ENCODE peak calls at places on chromosome 2, in four cellular contexts. G is body of pancreas, F is testis, H is K562. J is an unnamed sample.
A peak's percentile ranks its signal among the peaks of the same experiment; 100 is the strongest.

GRCh38 chr2:120239488-120240287 is 13.0 kb upstream of the RALB start:
- DNase-seq in G (peak; percentile 72), F (no peak), H (no peak), J (no peak)

GRCh38 chr2:235543126-235543750 is 49.4 kb downstream of the AGAP1 start:
- DNase-seq in G (no peak), F (no peak), H (no peak), J (no peak)

GRCh38 chr2:189254268-189254883 is 74.8 kb upstream of the COL5A2 start:
- DNase-seq in G (peak; percentile 12), F (no peak), H (no peak), J (no peak)

GRCh38 chr2:54077088-54077900 is 38.1 kb upstream of the ACYP2 start:
- DNase-seq in G (no peak), F (no peak), H (peak; percentile 82), J (peak; percentile 76)

GRCh38 chr2:2653221-2653620 is 322.1 kb upstream of the MYT1L start:
- DNase-seq in G (no peak), F (no peak), H (no peak), J (no peak)

GRCh38 chr2:229313591-229313990 is 42.5 kb upstream of the PID1 start:
- DNase-seq in G (no peak), F (no peak), H (no peak), J (no peak)

GRCh38 chr2:26216587-26216986 is 27.8 kb downstream of the HADHA start:
- DNase-seq in G (no peak), F (no peak), H (no peak), J (no peak)

GRCh38 chr2:8334866-8335325 is 347.0 kb upstream of the ID2 start:
- DNase-seq in G (no peak), F (no peak), H (no peak), J (peak; percentile 6)

GRCh38 chr2:128958241-128958640 is 639.6 kb upstream of the HS6ST1 start:
- DNase-seq in G (no peak), F (no peak), H (no peak), J (no peak)

GRCh38 chr2:8103085-8103708 is 578.7 kb upstream of the ID2 start:
- DNase-seq in G (no peak), F (no peak), H (no peak), J (no peak)

GRCh38 chr2:149313512-149313972 is 16.8 kb upstream of the LYPD6 start:
- DNase-seq in G (peak; percentile 48), F (peak; percentile 32), H (peak; percentile 77), J (peak; percentile 47)

GRCh38 chr2:198053776-198054175 is 249.4 kb downstream of the PLCL1 start:
- DNase-seq in G (no peak), F (no peak), H (no peak), J (no peak)

GRCh38 chr2:188773075-188773474 is 201.1 kb upstream of the COL3A1 start:
- DNase-seq in G (no peak), F (no peak), H (no peak), J (no peak)

GRCh38 chr2:227661019-227661726 is 5.4 kb upstream of the SCYGR5 start:
- DNase-seq in G (no peak), F (no peak), H (no peak), J (no peak)

GRCh38 chr2:186728631-186729030 is 34.8 kb downstream of the FAM171B start:
- DNase-seq in G (no peak), F (no peak), H (no peak), J (no peak)

GRCh38 chr2:217256261-217256660 is 396.4 kb upstream of the TNP1 start:
- DNase-seq in G (no peak), F (no peak), H (no peak), J (no peak)

GRCh38 chr2:128237081-128237534 is 81.6 kb downstream of the HS6ST1 start:
- DNase-seq in G (no peak), F (no peak), H (peak; percentile 17), J (peak; percentile 23)

GRCh38 chr2:6139142-6139541 is 447.0 kb downstream of the SOX11 start:
- DNase-seq in G (no peak), F (no peak), H (no peak), J (no peak)

GRCh38 chr2:8378016-8378810 is 303.6 kb upstream of the ID2 start:
- DNase-seq in G (no peak), F (no peak), H (no peak), J (no peak)

GRCh38 chr2:217820066-217820819 is 182.6 kb downstream of the TNS1 start:
- DNase-seq in G (no peak), F (no peak), H (no peak), J (no peak)

GRCh38 chr2:209960676-209961630 is 41.5 kb upstream of the RPE start:
- DNase-seq in G (peak; percentile 66), F (peak; percentile 73), H (peak; percentile 37), J (peak; percentile 62)

GRCh38 chr2:140589273-140589672 is 1541.5 kb downstream of the LRP1B start:
- DNase-seq in G (no peak), F (no peak), H (no peak), J (no peak)

GRCh38 chr2:25976884-25977741 is 5.2 kb downstream of the KIF3C start:
- DNase-seq in G (no peak), F (no peak), H (no peak), J (peak; percentile 38)

GRCh38 chr2:107259411-107260195 is 373.6 kb upstream of the ST6GAL2 start:
- DNase-seq in G (no peak), F (no peak), H (no peak), J (no peak)

GRCh38 chr2:176812376-176812775 is 400.2 kb upstream of the HNRNPA3 start:
- DNase-seq in G (no peak), F (peak; percentile 46), H (no peak), J (no peak)

GRCh38 chr2:172083725-172084483 is 1.4 kb upstream of the DLX1 start:
- DNase-seq in G (no peak), F (no peak), H (peak; percentile 76), J (peak; percentile 28)

GRCh38 chr2:102258386-102259074 is 52.8 kb upstream of the IL1RL1 start:
- DNase-seq in G (no peak), F (no peak), H (no peak), J (peak; percentile 36)

GRCh38 chr2:31384771-31385276 is 29.7 kb downstream of the XDH start:
- DNase-seq in G (no peak), F (no peak), H (no peak), J (no peak)

GRCh38 chr2:207791579-207792243 is 22.0 kb upstream of the FZD5 start:
- DNase-seq in G (no peak), F (no peak), H (no peak), J (no peak)

GRCh38 chr2:95034221-95034620 is 8.7 kb downstream of the MAL start:
- DNase-seq in G (no peak), F (no peak), H (no peak), J (no peak)

GRCh38 chr2:17179145-17179808 is 339.0 kb downstream of the RAD51AP2 start:
- DNase-seq in G (no peak), F (no peak), H (no peak), J (no peak)

GRCh38 chr2:237627463-237628321 is at the start of gene LRRFIP1:
- DNase-seq in G (peak; percentile 52), F (no peak), H (no peak), J (no peak)

GRCh38 chr2:78992807-78993517 is 32.5 kb upstream of the REG3G start:
- DNase-seq in G (peak; percentile 73), F (no peak), H (no peak), J (no peak)

GRCh38 chr2:232292395-232293154 is 86.0 kb upstream of the ALPP start:
- DNase-seq in G (peak; percentile 52), F (peak; percentile 69), H (peak; percentile 43), J (peak; percentile 51)

GRCh38 chr2:24104110-24104650 is 19.0 kb downstream of the PFN4 start:
- DNase-seq in G (no peak), F (no peak), H (no peak), J (no peak)

GRCh38 chr2:196233033-196233807 is 61.8 kb upstream of the STK17B start:
- DNase-seq in G (peak; percentile 73), F (no peak), H (no peak), J (no peak)

GRCh38 chr2:63983986-63984605 is 35.1 kb downstream of the VPS54 start:
- DNase-seq in G (no peak), F (no peak), H (no peak), J (no peak)

GRCh38 chr2:174594451-174594850 is 3.2 kb downstream of the WIPF1 start:
- DNase-seq in G (no peak), F (no peak), H (no peak), J (no peak)

GRCh38 chr2:174593041-174593440 is 4.6 kb downstream of the WIPF1 start:
- DNase-seq in G (no peak), F (no peak), H (no peak), J (no peak)

GRCh38 chr2:174595415-174595814 is 2.2 kb downstream of the WIPF1 start:
- DNase-seq in G (no peak), F (no peak), H (no peak), J (peak; percentile 29)

GRCh38 chr2:174591740-174592139 is 5.9 kb downstream of the WIPF1 start:
- DNase-seq in G (no peak), F (no peak), H (no peak), J (no peak)

DNA sequence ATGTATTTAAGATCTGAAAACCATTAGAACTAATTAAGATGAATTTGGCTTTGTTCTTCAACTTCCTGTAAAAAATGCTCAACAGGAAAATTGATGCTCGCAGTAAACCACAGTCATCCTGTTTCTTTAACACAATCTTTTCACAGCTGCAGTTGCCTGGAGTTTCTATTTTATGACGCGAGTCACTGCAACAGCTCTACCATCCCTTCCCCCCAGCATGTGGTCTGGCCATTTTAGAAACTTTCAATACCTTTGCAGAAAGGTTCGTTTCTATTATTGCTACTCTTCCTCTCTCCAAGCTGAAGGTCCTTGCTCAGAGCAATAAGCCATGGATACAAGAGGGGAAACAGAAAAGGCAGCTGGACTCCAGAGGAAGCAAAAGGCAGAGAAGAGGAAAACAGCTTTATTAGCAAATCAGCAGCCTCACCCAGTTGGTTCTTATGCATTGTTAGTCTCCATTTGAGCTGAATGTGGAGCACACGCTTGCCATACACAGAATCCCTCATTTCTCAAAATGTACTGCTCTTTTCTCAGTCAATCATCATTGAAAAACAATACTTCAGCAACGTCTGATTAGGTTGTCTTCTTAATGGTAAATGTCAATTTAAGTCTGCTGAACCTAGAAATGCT is 3.9 kb downstream of the WIPF1 start:
- DNase-seq in G (no peak), F (no peak), H (no peak), J (peak; percentile 53)
- TF ChIP-seq POLR2A in G (no peak), F (no peak), H (no peak), J (peak; percentile 32)

GRCh38 chr2:98465456-98466201 is 21.0 kb downstream of the INPP4A start:
- DNase-seq in G (peak; percentile 66), F (peak; percentile 43), H (peak; percentile 70), J (peak; percentile 87)
- TF ChIP-seq POLR2A in G (no peak), F (no peak), H (no peak), J (peak; percentile 27)

GRCh38 chr2:155203187-155203586 is 504.7 kb downstream of the KCNJ3 start:
- DNase-seq in G (no peak), F (no peak), H (no peak), J (no peak)

GRCh38 chr2:155209696-155210449 is 511.4 kb downstream of the KCNJ3 start:
- DNase-seq in G (no peak), F (no peak), H (no peak), J (no peak)

GRCh38 chr2:155205201-155205600 is 506.7 kb downstream of the KCNJ3 start:
- DNase-seq in G (no peak), F (no peak), H (no peak), J (no peak)
- TF ChIP-seq POLR2A in G (no peak), F (no peak), H (no peak), J (no peak)

DNA sequence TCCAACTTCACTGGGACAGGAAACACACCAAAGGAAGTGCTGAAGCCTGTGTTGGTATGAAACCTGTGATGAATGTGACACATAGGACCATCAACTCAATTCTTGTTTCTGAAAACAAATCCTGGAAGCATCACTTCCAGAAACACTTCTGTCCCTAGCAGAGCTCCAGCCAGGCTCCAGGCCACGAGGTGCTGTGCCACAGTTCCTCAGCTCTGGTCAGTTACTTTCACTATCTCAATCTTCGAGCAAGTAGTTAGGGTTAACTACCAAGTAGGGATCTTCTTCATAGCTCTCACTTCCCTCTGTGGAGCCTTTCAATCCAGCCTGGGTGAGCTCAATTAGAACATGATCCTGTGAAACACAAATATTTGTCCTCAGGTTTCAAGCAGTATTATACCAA is 3.6 kb upstream of the LCT start:
- DNase-seq in G (no peak), F (no peak), H (no peak), J (no peak)
- TF ChIP-seq POLR2A in G (no peak), F (no peak), H (no peak), J (no peak)

J was measured in erythroblast.